ENCODE peak calls at places on chromosomes 11 and 22, in eight cellular contexts. T is foreskin fibroblast; H is GM23338; B is GM12865; L is DND-41; Y is K562; Z is CD8-positive, alpha-beta T cell; X is AG10803. K is an unnamed sample.

GRCh38 chr11:69166186-69167115 is 10.7 kb downstream of the SMIM38 start:
- DNase-seq in T (peak; percentile 65), H (peak; percentile 54), B (peak; percentile 88), L (no peak), Y (peak; percentile 62), Z (no peak), X (peak; percentile 69), K (peak; percentile 90)

GRCh38 chr11:87352759-87353707 is 315.3 kb downstream of the TMEM135 start:
- DNase-seq in T (peak; percentile 73), H (peak; percentile 92), B (peak; percentile 84), L (peak; percentile 77), Y (peak; percentile 82), Z (peak; percentile 66), X (peak; percentile 78), K (peak; percentile 81)

GRCh38 chr22:23522642-23523251 is 57.3 kb downstream of the IGLL1 start:
- DNase-seq in T (peak; percentile 18), H (peak; percentile 27), B (no peak), L (peak; percentile 48), Y (no peak), Z (no peak), X (no peak), K (no peak)

GRCh38 chr11:63666874-63667273 is 4.3 kb downstream of the ATL3 start:
- DNase-seq in T (peak; percentile 60), H (no peak), B (no peak), L (no peak), Y (no peak), Z (no peak), X (peak; percentile 73), K (no peak)

GRCh38 chr11:69490516-69490915 is 9.1 kb downstream of the LINC01488 start:
- DNase-seq in T (no peak), H (no peak), B (no peak), L (no peak), Y (no peak), Z (no peak), X (no peak), K (no peak)

GRCh38 chr11:119509277-119509841 is 86.4 kb upstream of the THY1 start:
- DNase-seq in T (peak; percentile 9), H (no peak), B (peak; percentile 18), L (no peak), Y (peak; percentile 19), Z (no peak), X (peak; percentile 52), K (peak; percentile 31)

GRCh38 chr22:22902247-22902962 is 14.8 kb downstream of the IGLL5 start:
- DNase-seq in T (no peak), H (no peak), B (no peak), L (no peak), Y (peak; percentile 57), Z (no peak), X (no peak), K (no peak)

GRCh38 chr11:96102664-96103068 is 178.8 kb upstream of the MTMR2 start:
- DNase-seq in T (peak; percentile 33), H (no peak), B (no peak), L (no peak), Y (no peak), Z (no peak), X (peak; percentile 89), K (no peak)

GRCh38 chr11:122319842-122320555 is 204.0 kb upstream of the BLID start:
- DNase-seq in T (no peak), H (no peak), B (no peak), L (no peak), Y (no peak), Z (no peak), X (no peak), K (peak; percentile 38)

GRCh38 chr11:60343094-60343704 is 16.1 kb downstream of the MS4A6E start:
- DNase-seq in T (no peak), H (peak; percentile 67), B (peak; percentile 52), L (peak; percentile 16), Y (peak; percentile 23), Z (no peak), X (no peak), K (peak; percentile 45)

GRCh38 chr11:30488304-30488998 is 97.7 kb downstream of the MPPED2 start:
- DNase-seq in T (no peak), H (no peak), B (no peak), L (no peak), Y (no peak), Z (no peak), X (peak; percentile 6), K (no peak)

GRCh38 chr11:76455331-76455730 is 10.5 kb downstream of the EMSY start:
- DNase-seq in T (no peak), H (peak; percentile 98), B (no peak), L (no peak), Y (no peak), Z (no peak), X (no peak), K (no peak)

GRCh38 chr11:45909594-45910475 is 2.8 kb upstream of the FREY1 start:
- DNase-seq in T (no peak), H (no peak), B (no peak), L (no peak), Y (no peak), Z (no peak), X (no peak), K (no peak)

GRCh38 chr11:45917286-45917622 is 423 bp downstream of the PEX16 start:
- DNase-seq in T (no peak), H (no peak), B (peak; percentile 36), L (no peak), Y (no peak), Z (no peak), X (no peak), K (no peak)

GRCh38 chr11:45913942-45914635 is 3.6 kb downstream of the PEX16 start:
- DNase-seq in T (no peak), H (no peak), B (no peak), L (no peak), Y (no peak), Z (no peak), X (no peak), K (no peak)

GRCh38 chr11:45915446-45915845 is 2.2 kb downstream of the PEX16 start:
- DNase-seq in T (no peak), H (no peak), B (no peak), L (no peak), Y (no peak), Z (no peak), X (no peak), K (no peak)

GRCh38 chr11:45913514-45913913 is 4.2 kb downstream of the PEX16 start:
- DNase-seq in T (no peak), H (no peak), B (no peak), L (no peak), Y (no peak), Z (no peak), X (no peak), K (no peak)
- TF ChIP-seq CTCF in T (no peak), H (no peak), B (no peak), L (no peak), Y (no peak), Z (no peak), X (no peak), K (no peak)

GRCh38 chr11:98456281-98456680 is 564.5 kb upstream of the CNTN5 start:
- DNase-seq in T (no peak), H (peak; percentile 3), B (no peak), L (no peak), Y (no peak), Z (no peak), X (no peak), K (no peak)

GRCh38 chr11:98453378-98453777 is 567.4 kb upstream of the CNTN5 start:
- DNase-seq in T (no peak), H (no peak), B (no peak), L (no peak), Y (no peak), Z (no peak), X (no peak), K (no peak)

DNA sequence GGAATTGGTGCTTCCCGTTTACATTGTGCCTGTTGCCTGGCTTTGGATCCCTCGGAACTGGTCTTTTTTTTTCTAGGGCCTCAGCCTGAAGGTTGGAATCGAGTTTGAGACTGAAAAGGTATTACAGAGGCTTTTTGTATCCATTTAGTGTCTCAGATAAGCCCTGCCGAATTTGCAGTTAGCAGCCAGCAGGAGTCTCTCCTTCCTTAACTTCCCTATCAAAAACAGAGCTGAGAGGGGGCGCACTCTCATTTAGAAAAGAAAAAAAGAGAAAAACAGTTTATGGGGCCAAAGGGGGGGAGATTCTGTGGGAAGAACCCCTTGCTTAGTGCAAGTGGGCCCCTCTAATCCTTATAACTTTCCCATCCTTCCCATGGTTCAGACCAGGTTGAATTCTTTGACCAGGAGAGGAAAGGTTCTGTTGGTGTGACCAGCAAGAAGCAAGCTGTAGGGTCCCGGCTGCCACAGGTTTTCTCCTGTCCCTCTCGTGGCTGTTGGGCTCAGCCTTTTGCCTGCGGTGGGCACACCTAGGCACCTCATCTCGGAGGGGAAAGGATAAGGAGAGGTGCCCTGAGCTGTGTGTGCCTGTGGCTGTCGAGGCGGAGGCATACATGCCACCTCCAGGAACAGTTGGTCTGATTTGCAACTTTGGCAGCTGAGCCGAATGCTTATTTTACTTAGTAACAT is 565.1 kb upstream of the CNTN5 start:
- DNase-seq in T (no peak), H (peak; percentile 81), B (no peak), L (no peak), Y (peak; percentile 19), Z (no peak), X (no peak), K (peak; percentile 15)
- TF ChIP-seq CTCF in T (no peak), H (peak; percentile 79), B (no peak), L (no peak), Y (peak; percentile 97), Z (no peak), X (no peak), K (peak; percentile 36)

DNA sequence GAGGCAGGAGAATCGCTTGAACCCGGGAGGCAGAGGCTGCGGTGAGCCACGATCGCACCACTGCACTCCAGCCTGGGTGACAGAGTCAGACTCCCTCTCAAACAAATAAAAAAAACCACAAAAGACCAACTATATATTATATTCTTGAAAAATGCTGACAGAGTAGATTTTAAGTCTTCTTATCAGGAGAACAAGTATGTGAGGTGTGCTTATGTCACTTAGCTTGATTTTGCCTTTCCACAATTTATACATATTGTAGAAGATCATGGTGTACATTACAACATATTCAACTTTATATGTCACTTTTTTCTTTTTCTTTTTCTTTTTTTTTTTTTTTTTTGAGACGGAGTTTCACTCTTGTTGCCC is 24.1 kb upstream of the CARS1 start:
- DNase-seq in T (no peak), H (no peak), B (no peak), L (no peak), Y (no peak), Z (no peak), X (no peak), K (no peak)
- TF ChIP-seq CTCF in T (no peak), H (no peak), B (no peak), L (no peak), Y (no peak), Z (no peak), X (no peak), K (no peak)

GRCh38 chr11:125942771-125943428 is 2.9 kb upstream of the VSIG10L2 start:
- DNase-seq in T (no peak), H (no peak), B (no peak), L (no peak), Y (no peak), Z (no peak), X (no peak), K (no peak)

GRCh38 chr11:125941606-125942275 is 4.1 kb upstream of the VSIG10L2 start:
- DNase-seq in T (peak; percentile 10), H (peak; percentile 95), B (peak; percentile 47), L (peak; percentile 63), Y (peak; percentile 62), Z (no peak), X (peak; percentile 11), K (peak; percentile 57)

GRCh38 chr11:125941241-125941605 is 4.6 kb upstream of the VSIG10L2 start:
- DNase-seq in T (no peak), H (no peak), B (no peak), L (no peak), Y (no peak), Z (no peak), X (no peak), K (no peak)

GRCh38 chr11:125943661-125944349 is 2.0 kb upstream of the VSIG10L2 start:
- DNase-seq in T (no peak), H (no peak), B (no peak), L (no peak), Y (no peak), Z (no peak), X (no peak), K (no peak)

GRCh38 chr11:125942276-125942611 is 3.6 kb upstream of the VSIG10L2 start:
- DNase-seq in T (no peak), H (no peak), B (no peak), L (no peak), Y (no peak), Z (no peak), X (no peak), K (no peak)
- TF ChIP-seq CTCF in T (no peak), H (no peak), B (no peak), L (no peak), Y (no peak), Z (peak; percentile 60), X (no peak), K (no peak)

K was measured in NB4.